ENCODE peak calls at places on chromosomes 5 and 9, in nine cellular contexts. K is PC-3, B is Caco-2, U is pancreas, D is BJ, R is RWPE1, N is spleen, X is neural progenitor cell, Z is endodermal cell. O is an unnamed sample.
A peak's percentile ranks its signal among the peaks of the same experiment; 100 is the strongest.

GRCh38 chr5:1130218-1130946 is 18.5 kb upstream of the SLC12A7 start:
- DNase-seq in K (peak; percentile 59), B (peak; percentile 34), U (peak; percentile 92), D (no peak), R (peak; percentile 24), N (no peak), X (no peak), Z (no peak), O (no peak)

GRCh38 chr5:164504141-164504772 is 998.8 kb downstream of the MAT2B start:
- DNase-seq in K (peak; percentile 68), B (peak; percentile 56), U (no peak), D (no peak), R (peak; percentile 36), N (no peak), X (peak; percentile 63), Z (peak; percentile 79), O (peak; percentile 34)

GRCh38 chr5:1246711-1247431 is 21.7 kb downstream of the SLC6A18 start:
- DNase-seq in K (peak; percentile 59), B (peak; percentile 82), U (peak; percentile 77), D (no peak), R (peak; percentile 46), N (no peak), X (peak; percentile 93), Z (peak; percentile 94), O (peak; percentile 15)

GRCh38 chr9:114006155-114006550 is 71.9 kb downstream of the AMBP start:
- DNase-seq in K (no peak), B (no peak), U (no peak), D (no peak), R (no peak), N (peak; percentile 47), X (no peak), Z (no peak), O (no peak)

GRCh38 chr9:75889977-75890540 is 414 bp upstream of the PCSK5 start:
- DNase-seq in K (peak; percentile 27), B (no peak), U (peak; percentile 21), D (no peak), R (no peak), N (no peak), X (peak; percentile 39), Z (peak; percentile 57), O (peak; percentile 7)

GRCh38 chr5:15850536-15850935 is 329.1 kb downstream of the MARCHF11 start:
- DNase-seq in K (no peak), B (no peak), U (no peak), D (no peak), R (no peak), N (no peak), X (no peak), Z (no peak), O (no peak)

GRCh38 chr5:39013938-39014337 is 60.3 kb downstream of the RICTOR start:
- DNase-seq in K (no peak), B (no peak), U (no peak), D (no peak), R (no peak), N (no peak), X (no peak), Z (no peak), O (no peak)

GRCh38 chr5:52607425-52607824 is 180.3 kb upstream of the ITGA1 start:
- DNase-seq in K (no peak), B (no peak), U (no peak), D (no peak), R (no peak), N (no peak), X (no peak), Z (no peak), O (no peak)

GRCh38 chr5:114065942-114066341 is 295.9 kb upstream of the KCNN2 start:
- DNase-seq in K (no peak), B (no peak), U (no peak), D (no peak), R (no peak), N (no peak), X (no peak), Z (no peak), O (no peak)

GRCh38 chr5:117054808-117055398 is 480.3 kb upstream of the SEMA6A start:
- DNase-seq in K (no peak), B (no peak), U (no peak), D (no peak), R (no peak), N (no peak), X (no peak), Z (no peak), O (no peak)

GRCh38 chr5:15354011-15354410 is 146.0 kb upstream of the FBXL7 start:
- DNase-seq in K (no peak), B (no peak), U (no peak), D (no peak), R (no peak), N (no peak), X (no peak), Z (no peak), O (no peak)

GRCh38 chr9:122263699-122264349 is 816 bp downstream of the RBM18 start:
- DNase-seq in K (peak; percentile 5), B (no peak), U (no peak), D (no peak), R (no peak), N (no peak), X (no peak), Z (no peak), O (peak; percentile 2)

GRCh38 chr5:101047181-101047580 is 144.1 kb upstream of the ST8SIA4 start:
- DNase-seq in K (no peak), B (no peak), U (no peak), D (no peak), R (no peak), N (no peak), X (no peak), Z (no peak), O (peak; percentile 35)

GRCh38 chr5:9536717-9537116 is 9.2 kb downstream of the SEMA5A start:
- DNase-seq in K (no peak), B (no peak), U (no peak), D (no peak), R (no peak), N (no peak), X (no peak), Z (no peak), O (no peak)

GRCh38 chr9:137763271-137763955 is 114.2 kb upstream of the CACNA1B start:
- DNase-seq in K (no peak), B (no peak), U (peak; percentile 49), D (no peak), R (no peak), N (no peak), X (no peak), Z (no peak), O (no peak)

GRCh38 chr5:154197801-154198461 is 7.4 kb downstream of the GALNT10 start:
- DNase-seq in K (peak; percentile 94), B (no peak), U (no peak), D (no peak), R (peak; percentile 50), N (no peak), X (no peak), Z (no peak), O (peak; percentile 89)

DNA sequence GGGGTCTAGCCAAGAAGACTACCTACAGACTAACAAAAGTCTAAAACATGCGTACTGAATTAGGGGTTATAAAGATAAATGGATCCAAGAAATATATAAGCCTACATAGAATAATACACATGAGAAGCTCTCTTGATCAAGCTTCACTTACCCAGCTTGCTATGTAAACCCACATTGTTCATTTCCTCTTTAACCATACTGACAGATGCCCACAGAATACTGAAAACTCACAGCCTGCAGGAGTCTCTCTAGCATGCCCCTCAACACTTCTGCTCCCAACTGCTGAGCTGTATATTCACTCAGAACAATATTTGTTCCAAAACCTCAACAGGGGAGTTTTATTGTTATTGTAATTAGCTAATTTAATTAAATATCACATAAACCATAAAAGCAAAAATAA is 52.4 kb downstream of the RFX3 start:
- DNase-seq in K (no peak), B (no peak), U (no peak), D (no peak), R (no peak), N (no peak), X (no peak), Z (no peak), O (no peak)
- TF ChIP-seq CTCF in K (no peak), B (no peak), U (no peak), D (no peak), R (no peak), N (no peak), X (no peak), Z (no peak), O (no peak)

DNA sequence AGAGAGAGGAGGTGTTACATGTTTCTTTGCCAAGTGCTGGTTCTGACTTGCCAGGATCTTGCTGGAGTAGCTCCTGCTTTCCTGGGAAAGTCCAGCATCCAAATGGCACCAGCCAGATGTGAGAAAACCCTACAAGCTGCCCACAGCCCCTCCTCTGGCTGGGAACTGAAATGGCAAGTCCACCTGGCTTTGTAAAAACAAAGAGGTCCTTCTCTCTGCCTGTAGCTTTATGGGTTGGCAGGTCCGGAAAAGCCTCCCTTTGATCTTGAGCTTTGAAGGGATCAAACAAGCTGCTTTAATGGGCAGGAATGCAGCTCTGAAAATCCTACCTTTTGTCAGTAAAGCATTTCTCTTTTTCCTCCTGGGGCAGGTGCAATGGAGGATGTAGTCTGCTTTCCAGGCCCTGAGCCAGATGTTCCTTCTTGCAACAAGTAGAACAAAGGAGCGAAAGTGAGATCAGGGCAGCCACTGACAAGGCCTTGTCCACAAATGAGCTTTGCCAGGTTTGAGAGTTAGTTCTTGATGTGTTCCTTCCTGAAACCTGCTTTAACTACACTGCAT is 456.7 kb downstream of the ZNF608 start:
- DNase-seq in K (no peak), B (peak; percentile 76), U (peak; percentile 85), D (no peak), R (no peak), N (no peak), X (peak; percentile 49), Z (peak; percentile 86), O (no peak)
- TF ChIP-seq CTCF in K (no peak), B (peak; percentile 20), U (no peak), D (no peak), R (no peak), N (no peak), X (peak; percentile 46), Z (peak; percentile 71), O (no peak)

GRCh38 chr9:23702311-23702922 is 123.6 kb downstream of the ELAVL2 start:
- DNase-seq in K (peak; percentile 71), B (no peak), U (no peak), D (no peak), R (no peak), N (no peak), X (no peak), Z (no peak), O (no peak)
- TF ChIP-seq CTCF in K (peak; percentile 70), B (no peak), U (no peak), D (no peak), R (no peak), N (no peak), X (peak; percentile 4), Z (peak; percentile 39), O (no peak)

GRCh38 chr9:100489836-100490235 is 16.9 kb downstream of the TMEFF1 start:
- DNase-seq in K (no peak), B (no peak), U (no peak), D (no peak), R (no peak), N (no peak), X (no peak), Z (no peak), O (no peak)

GRCh38 chr9:100488171-100488570 is 15.2 kb downstream of the TMEFF1 start:
- DNase-seq in K (no peak), B (no peak), U (no peak), D (no peak), R (no peak), N (no peak), X (no peak), Z (no peak), O (no peak)

GRCh38 chr9:100485196-100485595 is 12.2 kb downstream of the TMEFF1 start:
- DNase-seq in K (no peak), B (no peak), U (no peak), D (no peak), R (no peak), N (no peak), X (no peak), Z (no peak), O (no peak)

GRCh38 chr9:100486479-100487176 is 13.7 kb downstream of the TMEFF1 start:
- DNase-seq in K (no peak), B (no peak), U (no peak), D (no peak), R (no peak), N (no peak), X (no peak), Z (no peak), O (no peak)
- TF ChIP-seq CTCF in K (no peak), B (no peak), U (no peak), D (no peak), R (no peak), N (no peak), X (no peak), Z (no peak), O (no peak)